ENCODE peak calls at places on chromosomes 1 and 21, in five cellular contexts. T is mesenchymal stem cell; O is GM12878; G is naive thymus-derived CD4-positive, alpha-beta T cell; L is stomach. P is an unnamed sample.

GRCh38 chr1:202302166-202302565 is 39.6 kb downstream of the UBE2T start:
- DNase-seq in T (no peak), O (no peak), G (no peak), L (no peak), P (no peak)

GRCh38 chr1:3069491-3070303 is 694 bp downstream of the PRDM16 start:
- DNase-seq in T (peak), O (no peak), G (no peak), L (no peak), P (no peak)

GRCh38 chr1:27235827-27236226 is 1.4 kb downstream of the WDTC1 start:
- DNase-seq in T (peak), O (no peak), G (no peak), L (no peak), P (no peak)

GRCh38 chr21:34020005-34020847 is 53.2 kb upstream of the MRPS6 start:
- DNase-seq in T (no peak), O (peak), G (no peak), L (no peak), P (no peak)

GRCh38 chr21:14538477-14538876 is 7.6 kb downstream of the SAMSN1 start:
- DNase-seq in T (no peak), O (no peak), G (no peak), L (no peak), P (no peak)

GRCh38 chr1:208122612-208123358 is 121.4 kb downstream of the PLXNA2 start:
- DNase-seq in T (no peak), O (no peak), G (no peak), L (no peak), P (no peak)

GRCh38 chr1:169201084-169201619 is 94.7 kb downstream of the ATP1B1 start:
- DNase-seq in T (peak), O (no peak), G (no peak), L (no peak), P (no peak)

GRCh38 chr1:66372522-66373071 is 161.4 kb upstream of the SGIP1 start:
- DNase-seq in T (no peak), O (no peak), G (no peak), L (no peak), P (no peak)

GRCh38 chr1:30911061-30911954 is 2.8 kb upstream of the SDC3 start:
- DNase-seq in T (peak), O (no peak), G (no peak), L (peak), P (peak)

GRCh38 chr1:36962991-36963390 is 71.3 kb downstream of the GRIK3 start:
- DNase-seq in T (no peak), O (no peak), G (no peak), L (no peak), P (no peak)

GRCh38 chr21:25639922-25640670 is 1.0 kb downstream of the JAM2 start:
- DNase-seq in T (peak), O (no peak), G (no peak), L (no peak), P (no peak)

GRCh38 chr1:107877092-107877491 is 87.9 kb downstream of the VAV3 start:
- DNase-seq in T (peak), O (no peak), G (no peak), L (no peak), P (no peak)

GRCh38 chr1:204791453-204792366 is 79.0 kb upstream of the NFASC start:
- DNase-seq in T (peak), O (no peak), G (peak), L (peak), P (no peak)

GRCh38 chr1:210001751-210002150 is 63.7 kb downstream of the SYT14 start:
- DNase-seq in T (peak), O (no peak), G (no peak), L (no peak), P (no peak)

DNA sequence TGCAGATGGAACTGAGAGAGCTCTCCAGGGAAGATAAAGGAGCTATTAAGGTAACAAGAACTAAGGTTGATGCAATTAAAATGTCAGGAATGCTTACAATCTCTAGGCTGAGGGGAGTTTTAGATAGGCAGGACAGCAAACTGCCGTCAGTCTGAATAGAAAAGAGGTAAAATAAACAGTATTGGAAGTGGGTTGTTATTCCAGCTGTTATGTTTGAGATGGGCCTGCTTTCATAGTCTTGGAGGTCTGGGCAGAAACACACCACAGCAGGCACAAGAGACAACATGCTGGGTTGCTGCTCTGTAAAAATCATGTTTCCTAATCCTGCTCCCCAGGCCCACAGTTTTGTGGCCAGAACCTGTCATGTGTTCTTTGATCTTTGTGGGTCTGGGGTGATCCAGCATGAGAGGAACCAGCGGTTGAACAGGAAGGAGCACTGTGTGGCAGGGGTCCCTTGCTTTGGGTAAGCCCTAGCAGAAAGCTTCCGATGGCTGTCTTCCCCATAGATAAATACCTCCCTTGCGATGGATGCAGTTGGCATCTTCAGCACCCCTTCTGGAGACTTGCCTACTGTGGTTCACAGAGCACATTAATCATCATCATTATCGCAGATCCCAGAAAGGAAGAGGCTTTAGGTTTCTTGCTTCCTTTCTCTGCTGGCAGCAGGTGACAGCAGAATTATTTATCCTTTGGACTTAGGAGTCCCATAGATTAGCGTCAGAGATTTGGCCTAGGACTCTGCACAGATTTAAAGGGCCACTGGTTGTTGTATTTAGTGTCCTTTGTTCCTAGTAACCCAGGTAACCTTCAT is 97.1 kb downstream of the AK5 start:
- DNase-seq in T (no peak), O (no peak), G (peak), L (no peak), P (peak)
- H3K27ac ChIP-seq in T (peak), O (no peak), G (no peak), L (no peak), P (peak)

GRCh38 chr1:20847619-20848080 is 60.5 kb upstream of the HP1BP3 start:
- DNase-seq in T (no peak), O (no peak), G (no peak), L (no peak), P (peak)
- H3K27ac ChIP-seq in T (peak), O (no peak), G (no peak), L (no peak), P (peak)

GRCh38 chr21:46061063-46061462 is 36.8 kb upstream of the COL6A2 start:
- DNase-seq in T (no peak), O (no peak), G (no peak), L (no peak), P (no peak)

GRCh38 chr21:46059195-46059594 is 38.7 kb upstream of the COL6A2 start:
- DNase-seq in T (no peak), O (no peak), G (no peak), L (no peak), P (no peak)

GRCh38 chr21:46061950-46062349 is 36.0 kb upstream of the COL6A2 start:
- DNase-seq in T (no peak), O (no peak), G (no peak), L (no peak), P (no peak)

GRCh38 chr21:46062471-46063211 is 35.3 kb upstream of the COL6A2 start:
- DNase-seq in T (no peak), O (no peak), G (no peak), L (no peak), P (no peak)

DNA sequence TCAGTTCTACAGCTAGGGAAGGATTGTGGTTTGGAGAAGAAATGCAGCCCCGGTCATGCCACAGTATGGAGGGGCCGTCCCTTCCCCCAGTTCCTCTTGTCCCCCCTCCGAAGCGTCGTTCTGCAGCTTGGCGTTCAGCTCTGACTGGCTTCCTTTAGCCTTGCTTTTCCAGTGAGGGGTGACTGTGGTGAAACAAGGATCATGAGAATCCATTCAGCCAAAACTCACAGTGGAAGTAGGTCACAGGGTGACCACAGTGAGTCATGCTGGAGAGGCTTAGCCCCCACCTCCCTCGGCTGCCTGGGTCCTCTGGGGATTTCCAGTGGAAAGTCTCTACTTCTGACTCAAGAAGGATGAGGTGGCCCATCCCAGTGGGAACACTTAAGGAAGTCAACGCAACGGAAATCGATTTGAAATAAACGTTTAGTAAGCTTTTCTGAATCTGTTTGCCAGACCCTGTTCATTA is 37.3 kb upstream of the COL6A2 start:
- DNase-seq in T (peak), O (no peak), G (no peak), L (peak), P (peak)
- H3K27ac ChIP-seq in T (peak), O (no peak), G (no peak), L (peak), P (peak)

GRCh38 chr1:221994274-221994698 is 252.4 kb upstream of the DUSP10 start:
- DNase-seq in T (no peak), O (peak), G (no peak), L (no peak), P (no peak)
- H3K27ac ChIP-seq in T (no peak), O (no peak), G (no peak), L (no peak), P (peak)

P was measured in AG04450.